ENCODE peak calls at places on chromosomes 7 and 10, in seven cellular contexts. S is fibroblast of pulmonary artery, Q is astrocyte of the spinal cord, I is WTC11, N is AG04449, R is epithelial cell of esophagus, H is Calu3. A is an unnamed sample.

GRCh38 chr7:102321351-102322201 is 34.7 kb downstream of the SPDYE6 start:
- DNase-seq in S (peak; percentile 12), Q (no peak), I (peak; percentile 74), N (no peak), R (peak; percentile 33), H (no peak), A (no peak)

GRCh38 chr7:124086843-124087242 is 54.0 kb upstream of the TMEM229A start:
- DNase-seq in S (peak; percentile 71), Q (no peak), I (no peak), N (no peak), R (no peak), H (no peak), A (no peak)

GRCh38 chr7:97004237-97004930 is 969 bp upstream of the DLX6 start:
- DNase-seq in S (no peak), Q (no peak), I (no peak), N (no peak), R (no peak), H (no peak), A (no peak)

GRCh38 chr7:48017674-48018073 is 11.2 kb downstream of the SUN3 start:
- DNase-seq in S (no peak), Q (no peak), I (no peak), N (no peak), R (no peak), H (no peak), A (no peak)

GRCh38 chr10:128053356-128053755 is 72.9 kb downstream of the MKI67 start:
- DNase-seq in S (no peak), Q (no peak), I (no peak), N (no peak), R (no peak), H (no peak), A (no peak)

GRCh38 chr7:22759721-22760120 is 32.7 kb downstream of the IL6 start:
- DNase-seq in S (peak; percentile 5), Q (peak; percentile 14), I (no peak), N (no peak), R (no peak), H (no peak), A (peak; percentile 37)

GRCh38 chr10:102523250-102524029 is 19.7 kb downstream of the SUFU start:
- DNase-seq in S (peak; percentile 67), Q (peak; percentile 92), I (no peak), N (no peak), R (no peak), H (no peak), A (peak; percentile 51)

GRCh38 chr10:28761084-28761875 is 84.0 kb downstream of the BAMBI start:
- DNase-seq in S (no peak), Q (no peak), I (no peak), N (no peak), R (no peak), H (no peak), A (no peak)

GRCh38 chr7:99794585-99795502 is 10.9 kb upstream of the CYP3A4 start:
- DNase-seq in S (peak; percentile 1), Q (peak; percentile 6), I (no peak), N (no peak), R (no peak), H (no peak), A (no peak)

GRCh38 chr7:11170863-11171568 is 197.3 kb downstream of the PHF14 start:
- DNase-seq in S (no peak), Q (no peak), I (no peak), N (no peak), R (peak; percentile 7), H (no peak), A (no peak)

GRCh38 chr7:22841954-22842353 is 19.3 kb upstream of the TOMM7 start:
- DNase-seq in S (no peak), Q (no peak), I (peak; percentile 28), N (no peak), R (no peak), H (no peak), A (no peak)

GRCh38 chr7:7257899-7258692 is 75.8 kb downstream of the C1GALT1 start:
- DNase-seq in S (no peak), Q (no peak), I (no peak), N (no peak), R (peak; percentile 9), H (no peak), A (no peak)

GRCh38 chr10:11642558-11642957 is 31.1 kb upstream of the USP6NL start:
- DNase-seq in S (peak; percentile 47), Q (no peak), I (no peak), N (no peak), R (no peak), H (no peak), A (no peak)

GRCh38 chr7:27611043-27611442 is 51.6 kb downstream of the HIBADH start:
- DNase-seq in S (no peak), Q (no peak), I (no peak), N (peak; percentile 26), R (peak; percentile 85), H (no peak), A (peak; percentile 81)

GRCh38 chr7:148661471-148661870 is 37.2 kb upstream of the CUL1 start:
- DNase-seq in S (no peak), Q (no peak), I (no peak), N (no peak), R (no peak), H (no peak), A (no peak)

GRCh38 chr10:30351502-30351901 is 2.4 kb upstream of the MTPAP start:
- DNase-seq in S (no peak), Q (no peak), I (no peak), N (no peak), R (no peak), H (no peak), A (no peak)

GRCh38 chr7:50807026-50807730 is 24.5 kb upstream of the GRB10 start:
- DNase-seq in S (no peak), Q (peak; percentile 50), I (no peak), N (no peak), R (peak; percentile 52), H (no peak), A (no peak)

GRCh38 chr10:63605568-63605967 is 84.4 kb downstream of the REEP3 start:
- DNase-seq in S (no peak), Q (peak; percentile 26), I (peak; percentile 19), N (no peak), R (no peak), H (peak; percentile 39), A (no peak)

GRCh38 chr10:17993361-17993760 is 41.6 kb downstream of the SLC39A12 start:
- DNase-seq in S (no peak), Q (no peak), I (no peak), N (no peak), R (peak; percentile 82), H (no peak), A (peak; percentile 19)

GRCh38 chr7:81685263-81685868 is 84.5 kb downstream of the HGF start:
- DNase-seq in S (peak; percentile 47), Q (no peak), I (no peak), N (no peak), R (no peak), H (no peak), A (no peak)

DNA sequence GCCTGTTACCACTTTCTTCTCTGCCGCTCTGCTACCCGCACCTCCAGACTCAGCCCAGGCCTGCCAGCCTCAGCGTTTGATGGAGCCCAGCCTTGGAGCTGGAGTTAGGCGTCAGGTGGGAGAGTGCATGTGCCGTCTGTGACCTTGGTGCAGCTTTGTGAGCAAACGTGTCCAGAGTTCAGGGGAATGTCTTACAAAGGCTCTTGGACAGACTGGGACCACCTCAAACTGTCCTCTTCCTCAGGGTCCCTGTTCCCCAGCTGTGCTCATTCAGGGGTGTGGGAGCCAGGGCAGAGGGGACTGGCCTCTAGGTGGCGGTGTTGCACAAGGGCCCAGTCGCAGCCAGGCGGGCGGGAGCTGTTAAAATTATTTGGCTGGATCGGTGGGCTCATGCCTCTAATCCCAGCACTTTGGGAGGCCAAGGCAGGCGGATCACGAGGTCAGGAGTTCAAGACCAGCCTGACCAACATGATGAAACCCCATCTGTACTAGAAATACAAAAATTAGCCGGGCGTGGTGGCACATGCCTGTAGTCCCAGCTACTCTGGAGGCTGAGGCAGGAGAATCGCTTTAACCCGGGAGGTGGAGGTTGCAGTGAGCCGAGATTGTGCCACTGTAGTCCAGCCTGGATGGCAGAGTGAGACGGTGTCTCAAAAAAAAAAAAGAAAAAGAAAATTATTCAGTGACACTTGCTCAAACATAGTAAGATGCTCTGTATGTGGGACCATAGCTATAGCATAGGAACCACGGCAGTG is 89.2 kb downstream of the ADCY1 start:
- DNase-seq in S (peak; percentile 35), Q (no peak), I (peak; percentile 78), N (no peak), R (peak; percentile 30), H (peak; percentile 70), A (no peak)
- TF ChIP-seq CTCF in S (peak; percentile 80), Q (peak; percentile 69), I (peak; percentile 82), N (peak; percentile 75), R (peak; percentile 69), H (peak; percentile 87), A (peak; percentile 93)

GRCh38 chr10:109778993-109779392 is 144.3 kb downstream of the XPNPEP1 start:
- DNase-seq in S (no peak), Q (no peak), I (no peak), N (no peak), R (no peak), H (no peak), A (no peak)

GRCh38 chr10:109784236-109784635 is 139.1 kb downstream of the XPNPEP1 start:
- DNase-seq in S (no peak), Q (no peak), I (no peak), N (peak; percentile 14), R (peak; percentile 39), H (no peak), A (peak; percentile 46)

GRCh38 chr10:109783286-109783685 is 140.0 kb downstream of the XPNPEP1 start:
- DNase-seq in S (no peak), Q (no peak), I (no peak), N (no peak), R (no peak), H (no peak), A (no peak)

GRCh38 chr10:109780997-109781396 is 142.3 kb downstream of the XPNPEP1 start:
- DNase-seq in S (no peak), Q (no peak), I (no peak), N (no peak), R (no peak), H (no peak), A (no peak)
- TF ChIP-seq CTCF in S (no peak), Q (no peak), I (no peak), N (no peak), R (no peak), H (no peak), A (no peak)

DNA sequence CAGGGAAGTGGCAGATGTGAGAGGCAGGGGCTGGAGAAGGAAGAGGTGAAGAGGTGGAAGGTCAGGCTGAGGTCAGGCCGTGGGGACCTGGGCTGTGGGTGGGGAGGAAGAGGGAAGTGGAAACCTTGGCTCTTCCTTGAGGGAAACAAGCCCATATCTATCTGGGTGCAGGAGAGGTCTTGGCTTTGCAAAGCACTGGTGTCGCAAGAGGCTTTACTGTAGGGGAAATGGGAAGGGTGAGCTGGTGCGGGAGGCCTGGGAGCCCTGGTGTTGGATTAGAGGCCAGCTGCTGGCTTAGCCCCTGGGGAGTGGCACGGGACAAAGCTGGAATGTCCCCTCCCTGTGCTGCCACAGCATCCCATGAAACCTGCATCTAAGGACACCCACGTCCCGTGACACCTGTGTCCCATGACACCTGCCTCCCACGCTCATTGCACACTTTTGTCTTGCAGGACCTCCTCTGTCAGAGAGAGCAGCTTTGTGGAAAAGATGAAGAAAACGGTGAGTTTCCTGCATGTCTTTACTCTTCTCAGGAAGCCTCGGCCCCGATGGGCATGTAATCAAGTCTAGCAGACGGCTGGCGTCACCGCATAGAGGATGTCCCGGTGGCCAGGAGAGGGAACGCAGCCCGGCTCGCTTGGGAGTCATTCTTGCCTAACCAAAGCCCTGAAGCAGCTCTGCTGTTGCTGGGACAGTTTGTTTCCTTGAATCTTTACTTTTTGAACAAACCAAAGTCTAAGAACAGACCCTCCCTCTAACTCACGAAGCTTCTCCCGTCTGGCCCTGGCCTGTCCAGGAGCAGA is 22.2 kb downstream of the TMEM120A start:
- DNase-seq in S (peak; percentile 50), Q (no peak), I (peak; percentile 59), N (no peak), R (peak; percentile 14), H (no peak), A (no peak)
- TF ChIP-seq CTCF in S (no peak), Q (peak; percentile 16), I (no peak), N (no peak), R (no peak), H (no peak), A (peak; percentile 52)

GRCh38 chr7:127550247-127550646 is 35.1 kb downstream of the GCC1 start:
- DNase-seq in S (no peak), Q (no peak), I (no peak), N (no peak), R (no peak), H (no peak), A (no peak)
- TF ChIP-seq CTCF in S (peak; percentile 24), Q (peak; percentile 24), I (no peak), N (peak; percentile 10), R (peak; percentile 23), H (no peak), A (peak; percentile 60)

A was measured in HFFc6.